ENCODE peak calls at places on chromosomes 6 and 20, in eight cellular contexts. H is heart left ventricle, V is ascending aorta, S is psoas muscle, Z is lower lobe of right lung, N is GM23248, R is mesenchymal stem cell, K is AG04450. P is an unnamed sample.

GRCh38 chr6:153140299-153140698 is 9.2 kb upstream of the RGS17 start:
- DNase-seq in H (no peak), V (no peak), S (no peak), Z (no peak), N (no peak), R (no peak), K (no peak), P (no peak)

GRCh38 chr20:5918856-5919633 is 31.3 kb downstream of the TRMT6 start:
- DNase-seq in H (no peak), V (no peak), S (no peak), Z (no peak), N (peak; percentile 63), R (peak; percentile 43), K (no peak), P (no peak)

GRCh38 chr20:6083926-6084325 is 30.1 kb upstream of the LRRN4 start:
- DNase-seq in H (no peak), V (no peak), S (no peak), Z (no peak), N (no peak), R (no peak), K (no peak), P (no peak)

GRCh38 chr6:133814797-133815196 is 74.1 kb upstream of the TCF21 start:
- DNase-seq in H (no peak), V (no peak), S (no peak), Z (no peak), N (peak; percentile 61), R (peak; percentile 69), K (no peak), P (no peak)

GRCh38 chr6:128067446-128068109 is 166.7 kb upstream of the THEMIS start:
- DNase-seq in H (no peak), V (no peak), S (no peak), Z (no peak), N (no peak), R (no peak), K (no peak), P (no peak)

GRCh38 chr20:62753626-62754025 is 42.6 kb upstream of the MRGBP start:
- DNase-seq in H (no peak), V (no peak), S (peak; percentile 24), Z (peak; percentile 20), N (no peak), R (no peak), K (no peak), P (no peak)

GRCh38 chr6:19377722-19378121 is 459.4 kb upstream of the ID4 start:
- DNase-seq in H (no peak), V (no peak), S (no peak), Z (no peak), N (no peak), R (no peak), K (no peak), P (no peak)

GRCh38 chr20:62418709-62419487 is 8.4 kb downstream of the RBBP8NL start:
- DNase-seq in H (no peak), V (no peak), S (no peak), Z (no peak), N (no peak), R (no peak), K (no peak), P (no peak)

GRCh38 chr6:126976263-126976797 is 142.1 kb upstream of the RSPO3 start:
- DNase-seq in H (no peak), V (no peak), S (no peak), Z (no peak), N (no peak), R (no peak), K (no peak), P (no peak)

GRCh38 chr6:128241221-128241620 is 279.2 kb downstream of the PTPRK start:
- DNase-seq in H (no peak), V (no peak), S (no peak), Z (no peak), N (no peak), R (no peak), K (no peak), P (no peak)

GRCh38 chr6:69914015-69914485 is 47.7 kb downstream of the COL19A1 start:
- DNase-seq in H (no peak), V (no peak), S (no peak), Z (no peak), N (no peak), R (no peak), K (no peak), P (no peak)

GRCh38 chr6:155245871-155246270 is 17.9 kb upstream of the CLDN20 start:
- DNase-seq in H (no peak), V (no peak), S (no peak), Z (no peak), N (no peak), R (no peak), K (no peak), P (no peak)

GRCh38 chr6:111823831-111824607 is 49.2 kb downstream of the FYN start:
- DNase-seq in H (no peak), V (no peak), S (no peak), Z (no peak), N (peak; percentile 77), R (peak; percentile 76), K (peak; percentile 26), P (no peak)

GRCh38 chr6:90068264-90068663 is 174.0 kb downstream of the GJA10 start:
- DNase-seq in H (no peak), V (no peak), S (no peak), Z (no peak), N (peak; percentile 79), R (peak; percentile 68), K (no peak), P (no peak)

GRCh38 chr6:13302751-13303667 is 25.3 kb downstream of the TBC1D7 start:
- DNase-seq in H (no peak), V (peak; percentile 84), S (peak; percentile 69), Z (peak; percentile 81), N (peak; percentile 97), R (peak; percentile 100), K (peak; percentile 85), P (peak; percentile 82)

GRCh38 chr20:4070323-4071176 is 55.2 kb upstream of the RNF24 start:
- DNase-seq in H (no peak), V (peak; percentile 63), S (no peak), Z (no peak), N (no peak), R (no peak), K (no peak), P (no peak)

GRCh38 chr20:55264825-55265224 is 740.5 kb downstream of the CBLN4 start:
- DNase-seq in H (no peak), V (no peak), S (no peak), Z (no peak), N (no peak), R (no peak), K (no peak), P (no peak)

GRCh38 chr6:33616913-33617312 is 4.2 kb upstream of the ITPR3 start:
- DNase-seq in H (no peak), V (no peak), S (no peak), Z (no peak), N (no peak), R (no peak), K (no peak), P (no peak)

GRCh38 chr20:37711001-37711400 is 17.2 kb downstream of the CTNNBL1 start:
- DNase-seq in H (no peak), V (no peak), S (no peak), Z (no peak), N (no peak), R (peak; percentile 32), K (no peak), P (no peak)

GRCh38 chr20:59004493-59004762 is 2.6 kb downstream of the CTSZ start:
- DNase-seq in H (peak; percentile 83), V (peak; percentile 81), S (peak; percentile 74), Z (peak; percentile 84), N (no peak), R (no peak), K (no peak), P (peak; percentile 88)

GRCh38 chr20:543369-544152 is at the start of gene CSNK2A1:
- DNase-seq in H (peak; percentile 97), V (peak; percentile 96), S (peak; percentile 97), Z (peak; percentile 95), N (peak; percentile 99), R (peak; percentile 95), K (peak; percentile 85), P (peak; percentile 98)

GRCh38 chr6:27111743-27112142 is 135.8 kb upstream of the PRSS16 start:
- DNase-seq in H (no peak), V (no peak), S (no peak), Z (no peak), N (no peak), R (no peak), K (no peak), P (no peak)
- H3K9me3 ChIP-seq in H (no peaks in the 10 kb centered on the region), V (no peaks in the 10 kb centered on the region), S (no peaks in the 10 kb centered on the region), Z (no peaks in the 10 kb centered on the region), N (no peaks in the 10 kb centered on the region), R (peaks cover 7% of the 10 kb centered on the region), K (peaks cover 3% of the 10 kb centered on the region), P (peaks cover 4% of the 10 kb centered on the region)

GRCh38 chr6:108796875-108797274 is 51.3 kb upstream of the ARMC2 start:
- DNase-seq in H (no peak), V (no peak), S (no peak), Z (no peak), N (no peak), R (peak; percentile 17), K (no peak), P (no peak)
- H3K9me3 ChIP-seq in H (no peaks in the 10 kb centered on the region), V (no peaks in the 10 kb centered on the region), S (no peaks in the 10 kb centered on the region), Z (no peaks in the 10 kb centered on the region), N (no peaks in the 10 kb centered on the region), R (no peaks in the 10 kb centered on the region), K (no peaks in the 10 kb centered on the region), P (no peaks in the 10 kb centered on the region)

GRCh38 chr6:6626227-6626626 is 37.7 kb downstream of the LY86 start:
- DNase-seq in H (no peak), V (no peak), S (no peak), Z (no peak), N (no peak), R (no peak), K (no peak), P (no peak)

GRCh38 chr6:6631053-6631452 is 42.5 kb downstream of the LY86 start:
- DNase-seq in H (no peak), V (no peak), S (no peak), Z (no peak), N (no peak), R (no peak), K (no peak), P (no peak)

GRCh38 chr6:6633898-6634734 is 45.6 kb downstream of the LY86 start:
- DNase-seq in H (no peak), V (no peak), S (no peak), Z (no peak), N (no peak), R (no peak), K (no peak), P (no peak)

GRCh38 chr6:6631526-6632276 is 43.2 kb downstream of the LY86 start:
- DNase-seq in H (no peak), V (no peak), S (no peak), Z (no peak), N (peak; percentile 11), R (no peak), K (no peak), P (no peak)

DNA sequence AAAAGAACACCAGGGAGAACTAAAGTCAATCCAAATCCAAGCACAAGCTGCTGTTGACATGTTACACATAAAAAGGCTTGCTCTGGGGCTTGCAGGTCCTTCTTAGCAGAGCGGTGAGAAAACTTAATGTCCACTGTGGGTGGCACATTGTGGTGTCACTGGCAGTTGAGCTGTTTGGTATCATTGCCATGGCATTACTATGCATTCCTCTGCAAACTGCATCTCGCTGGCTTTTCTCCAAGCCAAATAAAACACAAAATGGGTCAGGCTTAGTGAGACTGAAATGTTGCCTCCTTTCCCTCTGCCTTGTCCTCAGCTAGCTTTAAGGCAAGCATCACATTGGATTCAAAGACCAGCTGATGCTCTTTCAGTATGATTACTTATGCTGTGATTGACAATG is 40.9 kb downstream of the LY86 start:
- DNase-seq in H (no peak), V (no peak), S (no peak), Z (no peak), N (peak; percentile 14), R (no peak), K (no peak), P (no peak)
- H3K9me3 ChIP-seq in H (no peaks in the 10 kb centered on the region), V (no peaks in the 10 kb centered on the region), S (no peaks in the 10 kb centered on the region), Z (no peaks in the 10 kb centered on the region), N (no peaks in the 10 kb centered on the region), R (no peaks in the 10 kb centered on the region), K (no peaks in the 10 kb centered on the region), P (no peaks in the 10 kb centered on the region)

GRCh38 chr6:37452522-37452921 is 19.5 kb downstream of the CMTR1 start:
- DNase-seq in H (no peak), V (no peak), S (no peak), Z (no peak), N (no peak), R (no peak), K (no peak), P (no peak)
- H3K9me3 ChIP-seq in H (no peaks in the 10 kb centered on the region), V (no peaks in the 10 kb centered on the region), S (no peaks in the 10 kb centered on the region), Z (no peaks in the 10 kb centered on the region), N (no peaks in the 10 kb centered on the region), R (no peaks in the 10 kb centered on the region), K (no peaks in the 10 kb centered on the region), P (no peaks in the 10 kb centered on the region)